ENCODE peak calls at places on chromosomes 1 and 21, in ten cellular contexts. One of them, this sample, is unnamed.

GRCh38 chr1:225712391-225712790 is 59.5 kb upstream of the ENAH start:
- DNase-seq in CD4-positive, alpha-beta T cell: no peak
- DNase-seq in GM13977: no peak
- DNase-seq in cardiac fibroblast: peak; percentile 49
- DNase-seq in ovary: no peak
- DNase-seq in AG04450: no peak
- DNase-seq in heart right ventricle: no peak
- DNase-seq in body of pancreas: no peak
- DNase-seq in tibial nerve: no peak
- DNase-seq in OCI-LY7: no peak
- DNase-seq in this sample: no peak

GRCh38 chr1:10528066-10529014 is 53.6 kb downstream of the PEX14 start:
- DNase-seq in CD4-positive, alpha-beta T cell: no peak
- DNase-seq in GM13977: no peak
- DNase-seq in cardiac fibroblast: peak; percentile 80
- DNase-seq in ovary: no peak
- DNase-seq in AG04450: peak; percentile 53
- DNase-seq in heart right ventricle: peak; percentile 53
- DNase-seq in body of pancreas: peak; percentile 35
- DNase-seq in tibial nerve: no peak
- DNase-seq in OCI-LY7: no peak
- DNase-seq in this sample: peak; percentile 57

GRCh38 chr21:34813266-34813886 is 144.6 kb downstream of the CLIC6 start:
- DNase-seq in CD4-positive, alpha-beta T cell: no peak
- DNase-seq in GM13977: no peak
- DNase-seq in cardiac fibroblast: peak; percentile 73
- DNase-seq in ovary: no peak
- DNase-seq in AG04450: peak; percentile 48
- DNase-seq in heart right ventricle: no peak
- DNase-seq in body of pancreas: no peak
- DNase-seq in tibial nerve: no peak
- DNase-seq in OCI-LY7: no peak
- DNase-seq in this sample: no peak

GRCh38 chr1:6982443-6982842 is 197.2 kb downstream of the CAMTA1 start:
- DNase-seq in CD4-positive, alpha-beta T cell: no peak
- DNase-seq in GM13977: no peak
- DNase-seq in cardiac fibroblast: no peak
- DNase-seq in ovary: no peak
- DNase-seq in AG04450: no peak
- DNase-seq in heart right ventricle: no peak
- DNase-seq in body of pancreas: no peak
- DNase-seq in tibial nerve: no peak
- DNase-seq in OCI-LY7: no peak
- DNase-seq in this sample: no peak

GRCh38 chr1:16031551-16031950 is 9.7 kb downstream of the CLCNKA start:
- DNase-seq in CD4-positive, alpha-beta T cell: no peak
- DNase-seq in GM13977: no peak
- DNase-seq in cardiac fibroblast: no peak
- DNase-seq in ovary: no peak
- DNase-seq in AG04450: no peak
- DNase-seq in heart right ventricle: no peak
- DNase-seq in body of pancreas: no peak
- DNase-seq in tibial nerve: no peak
- DNase-seq in OCI-LY7: no peak
- DNase-seq in this sample: no peak

GRCh38 chr1:233180626-233181364 is 114.7 kb downstream of the PCNX2 start:
- DNase-seq in CD4-positive, alpha-beta T cell: no peak
- DNase-seq in GM13977: no peak
- DNase-seq in cardiac fibroblast: no peak
- DNase-seq in ovary: no peak
- DNase-seq in AG04450: no peak
- DNase-seq in heart right ventricle: no peak
- DNase-seq in body of pancreas: no peak
- DNase-seq in tibial nerve: no peak
- DNase-seq in OCI-LY7: no peak
- DNase-seq in this sample: no peak

GRCh38 chr1:10537082-10537766 is 62.5 kb downstream of the PEX14 start:
- DNase-seq in CD4-positive, alpha-beta T cell: no peak
- DNase-seq in GM13977: no peak
- DNase-seq in cardiac fibroblast: no peak
- DNase-seq in ovary: no peak
- DNase-seq in AG04450: no peak
- DNase-seq in heart right ventricle: no peak
- DNase-seq in body of pancreas: no peak
- DNase-seq in tibial nerve: no peak
- DNase-seq in OCI-LY7: no peak
- DNase-seq in this sample: no peak

GRCh38 chr1:180210008-180210555 is 20.0 kb upstream of the LHX4 start:
- DNase-seq in CD4-positive, alpha-beta T cell: no peak
- DNase-seq in GM13977: no peak
- DNase-seq in cardiac fibroblast: no peak
- DNase-seq in ovary: no peak
- DNase-seq in AG04450: no peak
- DNase-seq in heart right ventricle: no peak
- DNase-seq in body of pancreas: no peak
- DNase-seq in tibial nerve: no peak
- DNase-seq in OCI-LY7: no peak
- DNase-seq in this sample: no peak

GRCh38 chr1:37622131-37622530 is 12.6 kb downstream of the RSPO1 start:
- DNase-seq in CD4-positive, alpha-beta T cell: no peak
- DNase-seq in GM13977: no peak
- DNase-seq in cardiac fibroblast: no peak
- DNase-seq in ovary: no peak
- DNase-seq in AG04450: no peak
- DNase-seq in heart right ventricle: no peak
- DNase-seq in body of pancreas: no peak
- DNase-seq in tibial nerve: no peak
- DNase-seq in OCI-LY7: no peak
- DNase-seq in this sample: no peak

GRCh38 chr21:18801468-18801867 is 397.9 kb upstream of the TMPRSS15 start:
- DNase-seq in CD4-positive, alpha-beta T cell: no peak
- DNase-seq in GM13977: no peak
- DNase-seq in cardiac fibroblast: peak; percentile 30
- DNase-seq in ovary: no peak
- DNase-seq in AG04450: no peak
- DNase-seq in heart right ventricle: no peak
- DNase-seq in body of pancreas: no peak
- DNase-seq in tibial nerve: no peak
- DNase-seq in OCI-LY7: no peak
- DNase-seq in this sample: no peak

GRCh38 chr21:42454791-42455190 is 41.2 kb downstream of the RSPH1 start:
- DNase-seq in CD4-positive, alpha-beta T cell: no peak
- DNase-seq in GM13977: no peak
- DNase-seq in cardiac fibroblast: no peak
- DNase-seq in ovary: no peak
- DNase-seq in AG04450: no peak
- DNase-seq in heart right ventricle: no peak
- DNase-seq in body of pancreas: no peak
- DNase-seq in tibial nerve: no peak
- DNase-seq in OCI-LY7: no peak
- DNase-seq in this sample: no peak

GRCh38 chr1:204080163-204080903 is 7.4 kb downstream of the SOX13 start:
- DNase-seq in CD4-positive, alpha-beta T cell: no peak
- DNase-seq in GM13977: no peak
- DNase-seq in cardiac fibroblast: peak; percentile 94
- DNase-seq in ovary: peak; percentile 81
- DNase-seq in AG04450: no peak
- DNase-seq in heart right ventricle: peak; percentile 63
- DNase-seq in body of pancreas: peak; percentile 97
- DNase-seq in tibial nerve: peak; percentile 63
- DNase-seq in OCI-LY7: no peak
- DNase-seq in this sample: peak; percentile 70

GRCh38 chr1:201622824-201623223 is 83.9 kb downstream of the NAV1 start:
- DNase-seq in CD4-positive, alpha-beta T cell: no peak
- DNase-seq in GM13977: no peak
- DNase-seq in cardiac fibroblast: no peak
- DNase-seq in ovary: no peak
- DNase-seq in AG04450: no peak
- DNase-seq in heart right ventricle: no peak
- DNase-seq in body of pancreas: no peak
- DNase-seq in tibial nerve: no peak
- DNase-seq in OCI-LY7: no peak
- DNase-seq in this sample: no peak

GRCh38 chr1:201625711-201626300 is 86.9 kb downstream of the NAV1 start:
- DNase-seq in CD4-positive, alpha-beta T cell: no peak
- DNase-seq in GM13977: no peak
- DNase-seq in cardiac fibroblast: no peak
- DNase-seq in ovary: no peak
- DNase-seq in AG04450: no peak
- DNase-seq in heart right ventricle: no peak
- DNase-seq in body of pancreas: no peak
- DNase-seq in tibial nerve: no peak
- DNase-seq in OCI-LY7: no peak
- DNase-seq in this sample: no peak

GRCh38 chr1:201622353-201622752 is 83.4 kb downstream of the NAV1 start:
- DNase-seq in CD4-positive, alpha-beta T cell: no peak
- DNase-seq in GM13977: no peak
- DNase-seq in cardiac fibroblast: no peak
- DNase-seq in ovary: no peak
- DNase-seq in AG04450: no peak
- DNase-seq in heart right ventricle: no peak
- DNase-seq in body of pancreas: no peak
- DNase-seq in tibial nerve: no peak
- DNase-seq in OCI-LY7: no peak
- DNase-seq in this sample: no peak

GRCh38 chr1:201626629-201627275 is 87.8 kb downstream of the NAV1 start:
- DNase-seq in CD4-positive, alpha-beta T cell: no peak
- DNase-seq in GM13977: no peak
- DNase-seq in cardiac fibroblast: no peak
- DNase-seq in ovary: no peak
- DNase-seq in AG04450: no peak
- DNase-seq in heart right ventricle: no peak
- DNase-seq in body of pancreas: no peak
- DNase-seq in tibial nerve: no peak
- DNase-seq in OCI-LY7: no peak
- DNase-seq in this sample: no peak

DNA sequence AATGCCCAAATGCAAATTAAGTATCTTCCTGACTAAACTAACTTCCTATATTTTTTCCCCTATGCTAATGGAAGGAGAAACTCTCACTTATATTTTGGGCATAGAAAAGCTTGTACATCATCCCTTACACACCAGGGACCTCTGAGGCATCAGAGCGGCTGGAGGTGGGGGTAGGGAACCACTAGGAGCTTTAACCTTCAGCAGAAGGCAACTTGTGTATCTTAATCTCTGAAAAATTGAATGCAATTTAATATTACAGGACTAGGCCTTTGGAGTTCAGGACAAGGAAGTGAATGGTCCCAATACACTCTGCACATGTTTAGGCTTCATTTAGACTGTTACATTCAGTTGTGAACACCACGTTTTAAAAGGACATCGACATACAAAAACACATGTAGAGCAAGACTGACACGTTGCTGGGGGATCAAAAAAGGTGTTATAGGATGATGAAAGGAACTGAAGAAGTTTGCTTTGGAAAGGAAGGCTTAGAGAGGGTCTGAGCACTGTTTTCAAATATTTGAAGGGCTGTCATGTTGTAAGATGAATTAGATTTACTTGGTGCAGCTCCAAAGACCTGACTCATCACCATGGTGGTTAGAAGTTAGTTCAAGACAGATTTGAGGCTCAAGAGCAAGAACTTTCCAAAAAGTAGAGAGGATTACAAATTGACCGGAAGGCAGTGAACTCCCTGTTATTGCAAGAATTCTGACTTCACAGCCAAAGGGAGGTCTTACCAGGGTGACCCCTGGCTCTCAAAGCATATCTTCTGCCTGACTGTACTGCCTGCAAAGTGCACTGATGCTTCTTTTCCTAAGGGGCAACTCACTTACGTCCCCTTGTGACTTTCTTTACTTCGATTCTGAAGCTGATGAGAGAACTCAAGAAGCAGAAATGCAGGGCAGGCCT is 86.1 kb downstream of the NAV1 start:
- DNase-seq in CD4-positive, alpha-beta T cell: no peak
- DNase-seq in GM13977: no peak
- DNase-seq in cardiac fibroblast: peak; percentile 94
- DNase-seq in ovary: no peak
- DNase-seq in AG04450: peak; percentile 92
- DNase-seq in heart right ventricle: no peak
- DNase-seq in body of pancreas: no peak
- DNase-seq in tibial nerve: peak; percentile 42
- DNase-seq in OCI-LY7: no peak
- DNase-seq in this sample: no peak
- TF ChIP-seq CTCF in CD4-positive, alpha-beta T cell: no peak
- TF ChIP-seq CTCF in GM13977: no peak
- TF ChIP-seq CTCF in cardiac fibroblast: no peak
- TF ChIP-seq CTCF in ovary: no peak
- TF ChIP-seq CTCF in AG04450: peak; percentile 42
- TF ChIP-seq CTCF in heart right ventricle: no peak
- TF ChIP-seq CTCF in body of pancreas: no peak
- TF ChIP-seq CTCF in tibial nerve: no peak
- TF ChIP-seq CTCF in OCI-LY7: no peak
- TF ChIP-seq CTCF in this sample: no peak

DNA sequence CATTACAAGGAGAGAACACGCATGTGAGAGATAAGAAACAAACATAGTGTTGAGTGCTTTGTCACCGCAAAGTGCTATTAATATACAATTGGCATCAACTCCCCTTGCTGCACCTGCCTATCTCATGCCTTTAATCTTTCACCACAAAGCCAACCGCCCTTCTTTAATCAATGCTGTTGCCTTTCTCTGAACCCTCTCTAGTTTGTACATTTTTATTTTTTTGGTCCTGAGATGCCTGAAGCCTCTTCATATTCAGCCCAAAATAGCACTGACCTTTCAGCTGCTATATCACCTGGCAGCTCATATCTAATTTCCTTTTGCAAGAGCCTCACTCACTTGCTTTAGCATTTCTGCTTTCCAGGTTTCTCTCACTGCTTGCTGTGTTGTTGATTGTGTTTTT is 504.7 kb downstream of the NUF2 start:
- DNase-seq in CD4-positive, alpha-beta T cell: no peak
- DNase-seq in GM13977: no peak
- DNase-seq in cardiac fibroblast: no peak
- DNase-seq in ovary: no peak
- DNase-seq in AG04450: no peak
- DNase-seq in heart right ventricle: peak; percentile 5
- DNase-seq in body of pancreas: no peak
- DNase-seq in tibial nerve: no peak
- DNase-seq in OCI-LY7: no peak
- DNase-seq in this sample: no peak
- TF ChIP-seq CTCF in CD4-positive, alpha-beta T cell: no peak
- TF ChIP-seq CTCF in GM13977: no peak
- TF ChIP-seq CTCF in cardiac fibroblast: no peak
- TF ChIP-seq CTCF in ovary: no peak
- TF ChIP-seq CTCF in AG04450: no peak
- TF ChIP-seq CTCF in heart right ventricle: no peak
- TF ChIP-seq CTCF in body of pancreas: no peak
- TF ChIP-seq CTCF in tibial nerve: no peak
- TF ChIP-seq CTCF in OCI-LY7: no peak
- TF ChIP-seq CTCF in this sample: no peak

GRCh38 chr1:100834779-100835645 is 59.6 kb downstream of the EXTL2 start:
- DNase-seq in CD4-positive, alpha-beta T cell: no peak
- DNase-seq in GM13977: peak; percentile 16
- DNase-seq in cardiac fibroblast: peak; percentile 6
- DNase-seq in ovary: no peak
- DNase-seq in AG04450: no peak
- DNase-seq in heart right ventricle: no peak
- DNase-seq in body of pancreas: no peak
- DNase-seq in tibial nerve: no peak
- DNase-seq in OCI-LY7: peak; percentile 24
- DNase-seq in this sample: no peak
- TF ChIP-seq CTCF in CD4-positive, alpha-beta T cell: peak; percentile 26
- TF ChIP-seq CTCF in GM13977: peak; percentile 37
- TF ChIP-seq CTCF in cardiac fibroblast: peak; percentile 43
- TF ChIP-seq CTCF in ovary: no peak
- TF ChIP-seq CTCF in AG04450: peak; percentile 47
- TF ChIP-seq CTCF in heart right ventricle: peak; percentile 26
- TF ChIP-seq CTCF in body of pancreas: peak; percentile 27
- TF ChIP-seq CTCF in tibial nerve: no peak
- TF ChIP-seq CTCF in OCI-LY7: peak; percentile 72
- TF ChIP-seq CTCF in this sample: no peak

GRCh38 chr1:155816351-155816750 is 40.7 kb downstream of the GON4L start:
- DNase-seq in CD4-positive, alpha-beta T cell: no peak
- DNase-seq in GM13977: no peak
- DNase-seq in cardiac fibroblast: no peak
- DNase-seq in ovary: no peak
- DNase-seq in AG04450: no peak
- DNase-seq in heart right ventricle: no peak
- DNase-seq in body of pancreas: no peak
- DNase-seq in tibial nerve: no peak
- DNase-seq in OCI-LY7: peak; percentile 57
- DNase-seq in this sample: no peak
- TF ChIP-seq CTCF in CD4-positive, alpha-beta T cell: no peak
- TF ChIP-seq CTCF in GM13977: no peak
- TF ChIP-seq CTCF in cardiac fibroblast: no peak
- TF ChIP-seq CTCF in ovary: no peak
- TF ChIP-seq CTCF in AG04450: no peak
- TF ChIP-seq CTCF in heart right ventricle: no peak
- TF ChIP-seq CTCF in body of pancreas: no peak
- TF ChIP-seq CTCF in tibial nerve: no peak
- TF ChIP-seq CTCF in OCI-LY7: no peak
- TF ChIP-seq CTCF in this sample: no peak

This sample was measured in right lobe of liver.